ENCODE peak calls at places on chromosomes 5 and 9, in five cellular contexts. Z, C, K, T and J are unnamed samples.

GRCh38 chr5:68730220-68731010 is 363.4 kb upstream of the SLC30A5 start:
- DNase-seq in T (no peak), Z (no peak), C (peak; percentile 82), K (no peak), J (no peak)

GRCh38 chr5:20833081-20833627 is 845.2 kb upstream of the CDH18 start:
- DNase-seq in Z (no peak), T (no peak), C (no peak), K (no peak), J (no peak)

GRCh38 chr9:106860731-106861584 is 2.0 kb upstream of the ZNF462 start:
- DNase-seq in K (peak; percentile 66), Z (no peak), C (no peak), T (no peak), J (peak; percentile 25)

GRCh38 chr9:126893079-126893478 is 21.5 kb upstream of the RALGPS1 start:
- DNase-seq in K (no peak), T (no peak), Z (peak; percentile 11), C (no peak), J (peak; percentile 7)

GRCh38 chr5:150411245-150411979 is 1.3 kb downstream of the CD74 start:
- DNase-seq in K (no peak), T (peak; percentile 38), C (no peak), Z (peak; percentile 88), J (peak; percentile 61)

GRCh38 chr9:75601280-75601679 is 289.2 kb upstream of the PCSK5 start:
- DNase-seq in K (no peak), C (no peak), T (no peak), Z (no peak), J (no peak)

GRCh38 chr5:63603996-63604395 is 358.2 kb downstream of the HTR1A start:
- DNase-seq in K (no peak), C (no peak), T (no peak), Z (no peak), J (no peak)

GRCh38 chr9:136567651-136568287 is 21.9 kb upstream of the NOTCH1 start:
- DNase-seq in T (no peak), Z (no peak), C (no peak), K (peak; percentile 92), J (peak; percentile 70)

GRCh38 chr9:93200989-93201339 is 17.0 kb downstream of the WNK2 start:
- DNase-seq in K (no peak), C (no peak), Z (no peak), T (no peak), J (no peak)

GRCh38 chr9:95097279-95097678 is 220.2 kb downstream of the FANCC start:
- DNase-seq in K (no peak), T (no peak), C (no peak), Z (no peak), J (no peak)

GRCh38 chr5:138653502-138653901 is 78.3 kb upstream of the HSPA9 start:
- DNase-seq in C (no peak), K (no peak), Z (peak; percentile 31), T (no peak), J (peak; percentile 63)

GRCh38 chr5:72248352-72249032 is 71.5 kb downstream of the MRPS27 start:
- DNase-seq in Z (no peak), K (peak; percentile 82), C (peak; percentile 65), T (no peak), J (no peak)

GRCh38 chr5:135024956-135025729 is 8.9 kb downstream of the PITX1 start:
- DNase-seq in K (peak; percentile 24), C (no peak), Z (no peak), T (no peak), J (peak; percentile 87)

GRCh38 chr5:66151030-66151429 is 6.9 kb downstream of the SREK1 start:
- DNase-seq in Z (no peak), C (no peak), T (no peak), K (no peak), J (no peak)

GRCh38 chr5:91166040-91166807 is 216.9 kb downstream of the ARRDC3 start:
- DNase-seq in C (no peak), K (no peak), Z (no peak), T (no peak), J (no peak)

GRCh38 chr9:137437691-137438590 is 3.2 kb downstream of the ENTPD8 start:
- DNase-seq in K (no peak), C (no peak), T (no peak), Z (no peak), J (no peak)

GRCh38 chr9:106717686-106718085 is 145.3 kb upstream of the ZNF462 start:
- DNase-seq in C (no peak), T (no peak), Z (no peak), K (no peak), J (peak; percentile 20)

GRCh38 chr5:148828461-148829247 is 2.2 kb downstream of the ADRB2 start:
- DNase-seq in Z (no peak), C (no peak), T (no peak), K (no peak), J (peak; percentile 58)

GRCh38 chr5:107593009-107593408 is 77.7 kb downstream of the EFNA5 start:
- DNase-seq in Z (no peak), K (no peak), T (no peak), C (peak; percentile 26), J (no peak)

GRCh38 chr9:116377179-116377790 is 223.7 kb downstream of the PAPPA start:
- DNase-seq in Z (no peak), T (no peak), C (no peak), K (no peak), J (no peak)

GRCh38 chr9:36163049-36163839 is 5.9 kb upstream of the CCIN start:
- DNase-seq in Z (no peak), K (peak; percentile 86), C (peak; percentile 6), T (no peak), J (no peak)

GRCh38 chr5:142023836-142024235 is 11.0 kb upstream of the GNPDA1 start:
- DNase-seq in C (no peak), K (no peak), T (no peak), Z (no peak), J (no peak)

GRCh38 chr5:140236896-140237598 is 62.1 kb downstream of the CYSTM1 start:
- DNase-seq in Z (no peak), K (no peak), T (no peak), C (no peak), J (no peak)

GRCh38 chr5:144453753-144454152 is 283.1 kb downstream of the KCTD16 start:
- DNase-seq in K (no peak), Z (no peak), T (no peak), C (no peak), J (no peak)